ENCODE peak calls at places on chromosome 9, in ten cellular contexts. One of them, this sample, is unnamed.

GRCh38 chr9:120710110-120710981 is 3.9 kb downstream of the MEGF9 start:
- DNase-seq in uterus: no peak
- DNase-seq in left ventricle myocardium inferior: no peak
- DNase-seq in body of pancreas: peak; percentile 68
- DNase-seq in AG09309: no peak
- DNase-seq in glutamatergic neuron: no peak
- DNase-seq in Panc1: no peak
- DNase-seq in AG04450: no peak
- DNase-seq in transverse colon: no peak
- DNase-seq in K562: no peak
- DNase-seq in this sample: no peak

GRCh38 chr9:133285252-133285775 is 10.3 kb upstream of the ABO start:
- DNase-seq in glutamatergic neuron: no peak
- DNase-seq in K562: no peak
- DNase-seq in uterus: no peak
- DNase-seq in transverse colon: peak; percentile 47
- DNase-seq in Panc1: no peak
- DNase-seq in AG09309: no peak
- DNase-seq in left ventricle myocardium inferior: no peak
- DNase-seq in AG04450: no peak
- DNase-seq in body of pancreas: no peak
- DNase-seq in this sample: no peak

GRCh38 chr9:126723807-126724172 is 81.0 kb upstream of the ZBTB43 start:
- DNase-seq in AG04450: no peak
- DNase-seq in AG09309: no peak
- DNase-seq in transverse colon: no peak
- DNase-seq in glutamatergic neuron: peak; percentile 40
- DNase-seq in Panc1: no peak
- DNase-seq in K562: no peak
- DNase-seq in body of pancreas: no peak
- DNase-seq in uterus: no peak
- DNase-seq in left ventricle myocardium inferior: no peak
- DNase-seq in this sample: no peak

GRCh38 chr9:70044450-70045307 is 1.0 kb downstream of the MAMDC2 start:
- DNase-seq in AG04450: no peak
- DNase-seq in body of pancreas: no peak
- DNase-seq in uterus: no peak
- DNase-seq in glutamatergic neuron: no peak
- DNase-seq in AG09309: no peak
- DNase-seq in K562: peak; percentile 5
- DNase-seq in left ventricle myocardium inferior: peak; percentile 25
- DNase-seq in Panc1: no peak
- DNase-seq in transverse colon: no peak
- DNase-seq in this sample: no peak

GRCh38 chr9:138049085-138049778 is 171.7 kb downstream of the CACNA1B start:
- DNase-seq in left ventricle myocardium inferior: no peak
- DNase-seq in transverse colon: no peak
- DNase-seq in body of pancreas: no peak
- DNase-seq in AG04450: no peak
- DNase-seq in K562: no peak
- DNase-seq in AG09309: no peak
- DNase-seq in Panc1: no peak
- DNase-seq in uterus: no peak
- DNase-seq in glutamatergic neuron: no peak
- DNase-seq in this sample: no peak

GRCh38 chr9:89168901-89169813 is 9.5 kb downstream of the SHC3 start:
- DNase-seq in K562: no peak
- DNase-seq in Panc1: no peak
- DNase-seq in transverse colon: no peak
- DNase-seq in body of pancreas: no peak
- DNase-seq in uterus: no peak
- DNase-seq in glutamatergic neuron: no peak
- DNase-seq in AG09309: no peak
- DNase-seq in left ventricle myocardium inferior: no peak
- DNase-seq in AG04450: no peak
- DNase-seq in this sample: no peak

GRCh38 chr9:137085918-137086530 is 761 bp upstream of the MAN1B1 start:
- DNase-seq in AG09309: no peak
- DNase-seq in K562: no peak
- DNase-seq in glutamatergic neuron: no peak
- DNase-seq in body of pancreas: peak; percentile 54
- DNase-seq in AG04450: no peak
- DNase-seq in Panc1: no peak
- DNase-seq in left ventricle myocardium inferior: peak; percentile 63
- DNase-seq in uterus: no peak
- DNase-seq in transverse colon: peak; percentile 54
- DNase-seq in this sample: no peak

GRCh38 chr9:22255337-22255736 is 191.3 kb upstream of the DMRTA1 start:
- DNase-seq in AG09309: no peak
- DNase-seq in Panc1: no peak
- DNase-seq in K562: no peak
- DNase-seq in uterus: no peak
- DNase-seq in left ventricle myocardium inferior: no peak
- DNase-seq in glutamatergic neuron: no peak
- DNase-seq in AG04450: no peak
- DNase-seq in transverse colon: no peak
- DNase-seq in body of pancreas: no peak
- DNase-seq in this sample: no peak

DNA sequence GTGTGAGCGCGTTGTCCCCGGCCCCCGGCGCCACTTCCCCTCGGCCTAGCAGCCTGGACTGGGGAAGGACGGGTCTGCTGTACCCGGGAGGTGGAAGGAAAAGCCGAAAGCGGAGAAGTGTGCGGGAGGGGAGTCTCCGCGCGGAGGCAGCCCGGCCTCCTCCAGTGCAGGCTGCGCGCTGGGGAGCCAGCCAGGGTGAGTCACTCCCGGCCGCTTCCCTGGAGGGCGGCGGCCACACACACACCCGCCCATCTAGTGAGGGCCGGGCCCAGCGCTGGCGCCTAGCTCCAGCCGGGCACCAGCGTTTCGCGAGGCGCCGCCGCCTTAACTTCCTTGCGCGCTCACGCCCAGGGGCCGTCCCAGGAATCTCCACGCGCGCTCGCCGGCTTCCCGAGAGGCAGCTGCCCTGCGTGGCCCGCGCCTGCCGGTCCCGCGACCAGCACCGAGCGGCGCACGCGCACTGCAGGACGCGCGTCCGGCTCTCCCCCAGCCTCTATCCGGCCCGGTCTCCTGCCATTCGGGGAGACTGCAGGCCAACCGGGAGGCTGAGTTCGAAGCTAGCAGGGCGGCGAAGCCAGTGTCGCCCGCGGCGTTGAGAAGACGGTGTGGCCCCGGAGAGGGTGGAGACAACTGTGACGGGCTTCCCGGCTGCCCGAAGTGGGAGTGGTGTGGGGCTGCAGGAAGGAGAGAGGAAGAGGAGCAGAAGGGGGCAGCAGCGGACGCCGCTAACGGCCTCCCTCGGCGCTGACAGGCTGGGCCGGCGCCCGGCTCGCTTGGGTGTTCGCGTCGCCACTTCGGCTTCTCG is at the start of gene JAK2:
- DNase-seq in AG09309: peak; percentile 74
- DNase-seq in Panc1: no peak
- DNase-seq in AG04450: peak; percentile 79
- DNase-seq in K562: peak; percentile 76
- DNase-seq in transverse colon: peak; percentile 91
- DNase-seq in uterus: peak; percentile 91
- DNase-seq in glutamatergic neuron: peak; percentile 88
- DNase-seq in left ventricle myocardium inferior: peak; percentile 92
- DNase-seq in body of pancreas: peak; percentile 94
- DNase-seq in this sample: peak; percentile 82
- TF ChIP-seq CTCF in AG09309: peak; percentile 53
- TF ChIP-seq CTCF in Panc1: peak; percentile 50
- TF ChIP-seq CTCF in AG04450: peak; percentile 42
- TF ChIP-seq CTCF in K562: peak; percentile 46
- TF ChIP-seq CTCF in transverse colon: peak; percentile 23
- TF ChIP-seq CTCF in uterus: peak; percentile 21
- TF ChIP-seq CTCF in glutamatergic neuron: no peak
- TF ChIP-seq CTCF in left ventricle myocardium inferior: peak; percentile 59
- TF ChIP-seq CTCF in body of pancreas: peak; percentile 45
- TF ChIP-seq CTCF in this sample: peak; percentile 61

GRCh38 chr9:24616858-24617257 is 71.2 kb upstream of the IZUMO3 start:
- DNase-seq in AG09309: no peak
- DNase-seq in K562: no peak
- DNase-seq in Panc1: no peak
- DNase-seq in AG04450: no peak
- DNase-seq in glutamatergic neuron: peak; percentile 10
- DNase-seq in body of pancreas: no peak
- DNase-seq in uterus: no peak
- DNase-seq in transverse colon: no peak
- DNase-seq in left ventricle myocardium inferior: no peak
- DNase-seq in this sample: no peak

DNA sequence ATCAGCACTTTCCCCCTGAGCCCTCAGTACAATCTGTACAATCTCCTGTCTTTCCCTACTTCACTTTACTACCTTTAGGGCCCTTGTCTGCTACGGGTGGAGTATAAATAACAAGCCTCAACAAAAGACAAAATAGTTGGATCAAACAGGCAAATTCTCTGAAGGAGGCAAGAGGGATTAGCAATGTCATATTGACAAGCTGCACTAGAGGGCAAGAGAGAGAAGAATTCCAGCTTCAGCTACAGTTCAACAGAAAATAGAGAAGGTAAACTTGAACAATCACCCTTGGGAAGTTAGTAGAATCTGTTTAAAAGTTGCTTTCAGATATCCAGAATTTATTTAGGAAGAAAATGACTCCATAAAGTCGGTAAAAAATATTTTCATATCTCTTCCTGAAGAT is 68.4 kb upstream of the IZUMO3 start:
- DNase-seq in glutamatergic neuron: no peak
- DNase-seq in K562: no peak
- DNase-seq in AG04450: no peak
- DNase-seq in body of pancreas: no peak
- DNase-seq in uterus: no peak
- DNase-seq in Panc1: no peak
- DNase-seq in transverse colon: no peak
- DNase-seq in AG09309: no peak
- DNase-seq in left ventricle myocardium inferior: no peak
- DNase-seq in this sample: no peak
- TF ChIP-seq CTCF in glutamatergic neuron: peak; percentile 26
- TF ChIP-seq CTCF in K562: no peak
- TF ChIP-seq CTCF in AG04450: no peak
- TF ChIP-seq CTCF in body of pancreas: no peak
- TF ChIP-seq CTCF in uterus: no peak
- TF ChIP-seq CTCF in Panc1: peak; percentile 4
- TF ChIP-seq CTCF in transverse colon: no peak
- TF ChIP-seq CTCF in AG09309: no peak
- TF ChIP-seq CTCF in left ventricle myocardium inferior: no peak
- TF ChIP-seq CTCF in this sample: no peak

GRCh38 chr9:130933114-130934046 is 5.7 kb downstream of the FIBCD1 start:
- DNase-seq in uterus: no peak
- DNase-seq in Panc1: no peak
- DNase-seq in AG04450: no peak
- DNase-seq in AG09309: peak; percentile 28
- DNase-seq in transverse colon: no peak
- DNase-seq in K562: peak; percentile 70
- DNase-seq in glutamatergic neuron: no peak
- DNase-seq in left ventricle myocardium inferior: no peak
- DNase-seq in body of pancreas: no peak
- DNase-seq in this sample: no peak

GRCh38 chr9:130930804-130931349 is 8.2 kb downstream of the FIBCD1 start:
- DNase-seq in transverse colon: no peak
- DNase-seq in left ventricle myocardium inferior: no peak
- DNase-seq in glutamatergic neuron: no peak
- DNase-seq in Panc1: no peak
- DNase-seq in AG09309: no peak
- DNase-seq in AG04450: no peak
- DNase-seq in uterus: no peak
- DNase-seq in body of pancreas: no peak
- DNase-seq in K562: peak; percentile 71
- DNase-seq in this sample: no peak

GRCh38 chr9:130931508-130932150 is 7.4 kb downstream of the FIBCD1 start:
- DNase-seq in glutamatergic neuron: no peak
- DNase-seq in body of pancreas: no peak
- DNase-seq in K562: peak; percentile 66
- DNase-seq in left ventricle myocardium inferior: no peak
- DNase-seq in Panc1: no peak
- DNase-seq in transverse colon: no peak
- DNase-seq in AG04450: no peak
- DNase-seq in AG09309: no peak
- DNase-seq in uterus: no peak
- DNase-seq in this sample: peak; percentile 76

GRCh38 chr9:130934246-130934645 is 4.8 kb downstream of the FIBCD1 start:
- DNase-seq in Panc1: no peak
- DNase-seq in AG09309: no peak
- DNase-seq in transverse colon: no peak
- DNase-seq in left ventricle myocardium inferior: no peak
- DNase-seq in uterus: no peak
- DNase-seq in K562: peak; percentile 63
- DNase-seq in glutamatergic neuron: no peak
- DNase-seq in body of pancreas: no peak
- DNase-seq in AG04450: no peak
- DNase-seq in this sample: no peak

DNA sequence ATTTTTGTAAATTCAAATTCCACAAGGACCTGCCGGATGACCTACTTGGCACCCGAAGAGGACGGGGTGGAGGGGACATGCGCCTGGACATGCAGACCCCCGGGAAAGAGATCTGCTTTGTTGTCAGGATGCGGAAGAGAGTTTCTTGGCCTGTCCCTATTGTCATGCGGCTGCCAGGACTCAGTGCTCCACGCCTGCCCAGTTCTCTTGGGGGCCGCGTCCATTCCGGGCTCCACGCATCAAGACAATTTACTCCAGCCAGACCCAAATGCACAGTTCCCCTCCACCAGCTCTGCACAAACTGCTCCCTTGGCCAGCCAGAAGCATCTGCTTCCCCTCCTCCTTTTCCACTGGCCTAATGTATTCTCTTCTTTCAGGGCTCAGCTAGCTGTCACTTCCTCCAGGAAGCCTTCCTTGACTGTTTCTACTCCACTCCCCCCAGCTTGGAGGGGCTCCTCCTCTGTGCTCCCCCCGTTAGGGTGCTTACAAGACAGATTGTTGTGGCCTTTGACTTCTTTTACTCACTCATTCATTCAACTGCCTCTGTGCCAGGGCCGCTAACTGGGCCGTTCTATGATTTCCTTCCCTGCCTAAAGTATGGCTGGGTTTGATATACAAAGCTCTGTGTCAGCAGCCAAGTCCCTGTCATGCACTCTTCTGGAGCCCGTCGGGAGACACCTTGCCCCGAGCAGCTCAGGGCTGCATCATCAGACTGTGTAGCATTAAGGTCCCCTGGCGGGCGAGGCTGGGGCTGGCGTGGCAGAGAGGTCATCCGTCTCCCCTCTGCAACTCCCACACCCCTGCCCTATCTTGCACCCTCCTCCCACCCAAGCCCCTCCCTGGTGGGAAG is 6.6 kb downstream of the FIBCD1 start:
- DNase-seq in uterus: no peak
- DNase-seq in AG04450: no peak
- DNase-seq in Panc1: no peak
- DNase-seq in glutamatergic neuron: no peak
- DNase-seq in body of pancreas: no peak
- DNase-seq in transverse colon: no peak
- DNase-seq in AG09309: no peak
- DNase-seq in K562: peak; percentile 65
- DNase-seq in left ventricle myocardium inferior: peak; percentile 77
- DNase-seq in this sample: no peak
- TF ChIP-seq CTCF in uterus: no peak
- TF ChIP-seq CTCF in AG04450: peak; percentile 28
- TF ChIP-seq CTCF in Panc1: no peak
- TF ChIP-seq CTCF in glutamatergic neuron: no peak
- TF ChIP-seq CTCF in body of pancreas: no peak
- TF ChIP-seq CTCF in transverse colon: no peak
- TF ChIP-seq CTCF in AG09309: no peak
- TF ChIP-seq CTCF in K562: no peak
- TF ChIP-seq CTCF in left ventricle myocardium inferior: peak; percentile 59
- TF ChIP-seq CTCF in this sample: no peak

GRCh38 chr9:2837915-2838314 is 6.0 kb downstream of the PUM3 start:
- DNase-seq in transverse colon: no peak
- DNase-seq in uterus: no peak
- DNase-seq in Panc1: no peak
- DNase-seq in left ventricle myocardium inferior: no peak
- DNase-seq in K562: no peak
- DNase-seq in body of pancreas: no peak
- DNase-seq in glutamatergic neuron: no peak
- DNase-seq in AG04450: no peak
- DNase-seq in AG09309: no peak
- DNase-seq in this sample: no peak
- TF ChIP-seq CTCF in transverse colon: peak; percentile 7
- TF ChIP-seq CTCF in uterus: peak; percentile 39
- TF ChIP-seq CTCF in Panc1: no peak
- TF ChIP-seq CTCF in left ventricle myocardium inferior: peak; percentile 61
- TF ChIP-seq CTCF in K562: no peak
- TF ChIP-seq CTCF in body of pancreas: peak; percentile 41
- TF ChIP-seq CTCF in glutamatergic neuron: no peak
- TF ChIP-seq CTCF in AG04450: no peak
- TF ChIP-seq CTCF in AG09309: peak; percentile 19
- TF ChIP-seq CTCF in this sample: peak; percentile 19

This sample was measured in GM13977.